ENCODE peak calls at places on chromosomes 13 and 19, in four cellular contexts. One of them, this sample, is unnamed.

GRCh38 chr19:4523306-4524110 is 5.2 kb upstream of the PLIN4 start:
- DNase-seq in AG09309: no peak
- DNase-seq in OCI-LY7: peak
- DNase-seq in right cardiac atrium: peak
- DNase-seq in this sample: peak

GRCh38 chr19:49684983-49685553 is 4.3 kb upstream of the ADM5 start:
- DNase-seq in AG09309: no peak
- DNase-seq in OCI-LY7: no peak
- DNase-seq in right cardiac atrium: peak
- DNase-seq in this sample: peak

GRCh38 chr13:82480415-82480814 is 1401.9 kb downstream of the SLITRK1 start:
- DNase-seq in AG09309: no peak
- DNase-seq in OCI-LY7: no peak
- DNase-seq in right cardiac atrium: no peak
- DNase-seq in this sample: no peak

GRCh38 chr13:46961719-46962118 is 64.9 kb upstream of the HTR2A start:
- DNase-seq in AG09309: peak
- DNase-seq in OCI-LY7: no peak
- DNase-seq in right cardiac atrium: no peak
- DNase-seq in this sample: no peak

GRCh38 chr13:37700887-37701286 is 102.3 kb upstream of the POSTN start:
- DNase-seq in AG09309: no peak
- DNase-seq in OCI-LY7: no peak
- DNase-seq in right cardiac atrium: no peak
- DNase-seq in this sample: no peak

GRCh38 chr13:53694814-53695533 is 666.4 kb downstream of the OLFM4 start:
- DNase-seq in AG09309: no peak
- DNase-seq in OCI-LY7: no peak
- DNase-seq in right cardiac atrium: no peak
- DNase-seq in this sample: no peak

GRCh38 chr19:43780706-43781525 is at the start of gene KCNN4:
- DNase-seq in AG09309: peak
- DNase-seq in OCI-LY7: peak
- DNase-seq in right cardiac atrium: peak
- DNase-seq in this sample: peak

GRCh38 chr13:26208292-26208691 is 13.8 kb downstream of the RNF6 start:
- DNase-seq in AG09309: no peak
- DNase-seq in OCI-LY7: no peak
- DNase-seq in right cardiac atrium: no peak
- DNase-seq in this sample: no peak

GRCh38 chr13:48412881-48413351 is at the start of gene LPAR6:
- DNase-seq in AG09309: no peak
- DNase-seq in OCI-LY7: no peak
- DNase-seq in right cardiac atrium: no peak
- DNase-seq in this sample: no peak

GRCh38 chr13:96279904-96280303 is 190.0 kb downstream of the HS6ST3 start:
- DNase-seq in AG09309: no peak
- DNase-seq in OCI-LY7: no peak
- DNase-seq in right cardiac atrium: no peak
- DNase-seq in this sample: no peak

GRCh38 chr13:44921478-44921877 is 67.8 kb downstream of the NUFIP1 start:
- DNase-seq in AG09309: no peak
- DNase-seq in OCI-LY7: no peak
- DNase-seq in right cardiac atrium: no peak
- DNase-seq in this sample: no peak

GRCh38 chr13:66951426-66951825 is 278.7 kb downstream of the PCDH9 start:
- DNase-seq in AG09309: no peak
- DNase-seq in OCI-LY7: no peak
- DNase-seq in right cardiac atrium: no peak
- DNase-seq in this sample: no peak

GRCh38 chr19:55369651-55370304 is 485 bp downstream of the IL11 start:
- DNase-seq in AG09309: no peak
- DNase-seq in OCI-LY7: no peak
- DNase-seq in right cardiac atrium: no peak
- DNase-seq in this sample: peak

GRCh38 chr19:16330368-16330801 is 5.8 kb downstream of the KLF2 start:
- DNase-seq in AG09309: no peak
- DNase-seq in OCI-LY7: peak
- DNase-seq in right cardiac atrium: peak
- DNase-seq in this sample: peak

GRCh38 chr19:17090501-17091074 is 15.0 kb downstream of the MYO9B start:
- DNase-seq in AG09309: no peak
- DNase-seq in OCI-LY7: no peak
- DNase-seq in right cardiac atrium: no peak
- DNase-seq in this sample: no peak

GRCh38 chr19:42282036-42282762 is 13.1 kb downstream of the CIC start:
- DNase-seq in AG09309: no peak
- DNase-seq in OCI-LY7: peak
- DNase-seq in right cardiac atrium: peak
- DNase-seq in this sample: no peak

GRCh38 chr19:34244611-34245299 is 9.6 kb upstream of the GARRE1 start:
- DNase-seq in AG09309: no peak
- DNase-seq in OCI-LY7: no peak
- DNase-seq in right cardiac atrium: peak
- DNase-seq in this sample: no peak

GRCh38 chr13:50594276-50594970 is 249.1 kb downstream of the DLEU7 start:
- DNase-seq in AG09309: no peak
- DNase-seq in OCI-LY7: peak
- DNase-seq in right cardiac atrium: no peak
- DNase-seq in this sample: peak

GRCh38 chr19:41795031-41795461 is 1.3 kb upstream of the CEACAM3 start:
- DNase-seq in AG09309: no peak
- DNase-seq in OCI-LY7: peak
- DNase-seq in right cardiac atrium: no peak
- DNase-seq in this sample: peak

GRCh38 chr13:99275093-99275469 is 16.9 kb upstream of the GPR18 start:
- DNase-seq in AG09309: peak
- DNase-seq in OCI-LY7: no peak
- DNase-seq in right cardiac atrium: no peak
- DNase-seq in this sample: no peak

GRCh38 chr13:24276310-24276709 is 33.1 kb upstream of the C1QTNF9 start:
- DNase-seq in AG09309: no peak
- DNase-seq in OCI-LY7: no peak
- DNase-seq in right cardiac atrium: no peak
- DNase-seq in this sample: no peak

GRCh38 chr13:32228330-32229041 is 86.7 kb downstream of the ZAR1L start:
- DNase-seq in AG09309: no peak
- DNase-seq in OCI-LY7: no peak
- DNase-seq in right cardiac atrium: no peak
- DNase-seq in this sample: no peak

GRCh38 chr19:41537789-41538188 is 38.2 kb upstream of the CEACAM21 start:
- DNase-seq in AG09309: no peak
- DNase-seq in OCI-LY7: peak
- DNase-seq in right cardiac atrium: no peak
- DNase-seq in this sample: no peak

GRCh38 chr19:17358395-17358794 is 18.7 kb downstream of the PLVAP start:
- DNase-seq in AG09309: no peak
- DNase-seq in OCI-LY7: no peak
- DNase-seq in right cardiac atrium: no peak
- DNase-seq in this sample: no peak

GRCh38 chr19:5585461-5586299 is 17.9 kb upstream of the TINCR start:
- DNase-seq in AG09309: no peak
- DNase-seq in OCI-LY7: no peak
- DNase-seq in right cardiac atrium: peak
- DNase-seq in this sample: no peak

GRCh38 chr19:2976609-2977000 is 759 bp upstream of the TLE6 start:
- DNase-seq in AG09309: no peak
- DNase-seq in OCI-LY7: no peak
- DNase-seq in right cardiac atrium: no peak
- DNase-seq in this sample: no peak

GRCh38 chr19:2345794-2346663 is 14.0 kb upstream of the TMPRSS9 start:
- DNase-seq in AG09309: no peak
- DNase-seq in OCI-LY7: no peak
- DNase-seq in right cardiac atrium: peak
- DNase-seq in this sample: peak

GRCh38 chr13:94712812-94713555 is 639 bp upstream of the SOX21 start:
- DNase-seq in AG09309: peak
- DNase-seq in OCI-LY7: no peak
- DNase-seq in right cardiac atrium: peak
- DNase-seq in this sample: peak

GRCh38 chr13:51668580-51669195 is 84.4 kb downstream of the WDFY2 start:
- DNase-seq in AG09309: no peak
- DNase-seq in OCI-LY7: no peak
- DNase-seq in right cardiac atrium: no peak
- DNase-seq in this sample: no peak

GRCh38 chr13:20721058-20721453 is 17.6 kb downstream of the IL17D start:
- DNase-seq in AG09309: no peak
- DNase-seq in OCI-LY7: no peak
- DNase-seq in right cardiac atrium: no peak
- DNase-seq in this sample: peak

GRCh38 chr19:13817018-13817614 is 21.9 kb downstream of the ZSWIM4 start:
- DNase-seq in AG09309: no peak
- DNase-seq in OCI-LY7: peak
- DNase-seq in right cardiac atrium: peak
- DNase-seq in this sample: peak

GRCh38 chr13:93296584-93296983 is 70.0 kb downstream of the GPC6 start:
- DNase-seq in AG09309: no peak
- DNase-seq in OCI-LY7: no peak
- DNase-seq in right cardiac atrium: no peak
- DNase-seq in this sample: no peak

GRCh38 chr13:59409211-59409610 is 754.5 kb downstream of the DIAPH3 start:
- DNase-seq in AG09309: no peak
- DNase-seq in OCI-LY7: no peak
- DNase-seq in right cardiac atrium: peak
- DNase-seq in this sample: no peak

DNA sequence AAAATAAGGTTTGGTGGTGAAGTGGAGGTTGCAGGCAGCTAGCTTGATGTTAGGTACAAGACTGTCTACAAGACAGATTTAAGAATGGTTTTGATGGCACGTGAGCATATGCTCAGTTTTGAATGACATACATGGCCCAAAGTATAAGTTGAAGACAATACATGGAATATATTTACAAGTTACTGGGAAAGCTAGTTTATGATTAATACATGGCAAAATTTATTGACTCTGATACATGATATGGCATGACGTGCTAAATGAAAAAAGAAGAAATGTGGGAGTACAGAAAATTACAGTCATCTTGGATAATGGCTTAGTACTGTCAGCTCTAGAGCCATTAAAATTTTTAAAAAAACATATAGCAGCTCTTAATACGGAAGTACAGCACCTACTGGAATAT is 4.4 kb downstream of the KLF5 start:
- DNase-seq in AG09309: no peak
- DNase-seq in OCI-LY7: no peak
- DNase-seq in right cardiac atrium: no peak
- DNase-seq in this sample: no peak
- H3K4me3 ChIP-seq in AG09309: no peak
- H3K4me3 ChIP-seq in OCI-LY7: no peak
- H3K4me3 ChIP-seq in right cardiac atrium: no peak
- H3K4me3 ChIP-seq in this sample: peak

DNA sequence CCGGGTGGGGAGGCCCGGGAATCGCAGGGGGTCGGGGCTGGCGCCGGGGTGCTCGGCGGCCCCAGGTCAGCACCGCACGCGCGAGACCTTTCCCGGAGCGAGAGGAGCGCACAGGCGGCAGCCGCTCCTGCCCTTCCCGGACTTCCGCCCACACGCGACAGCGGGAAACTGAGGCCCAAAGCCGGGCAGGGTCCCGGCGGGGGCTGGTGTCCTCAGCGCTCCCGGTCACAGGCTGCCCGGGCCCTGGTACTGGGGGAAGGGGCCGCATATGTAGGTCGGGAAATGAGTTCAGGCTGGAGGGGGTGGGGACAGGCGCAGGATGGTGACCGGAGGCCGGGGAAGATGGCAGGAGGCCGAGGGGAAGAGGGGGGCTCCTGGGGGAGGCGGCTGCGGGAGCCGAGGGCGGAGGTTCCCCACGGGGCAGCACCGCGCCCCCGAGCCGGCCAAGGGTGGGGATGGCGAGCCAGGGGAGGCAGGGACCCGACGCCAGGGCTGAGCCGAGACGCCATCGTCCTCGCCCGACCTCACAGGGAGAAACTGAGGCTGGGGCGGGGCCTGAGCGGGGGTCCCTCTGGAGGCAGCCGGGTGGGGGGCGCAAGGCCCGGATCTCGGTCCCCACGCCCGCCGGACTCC is 662 bp downstream of the CBARP start:
- DNase-seq in AG09309: no peak
- DNase-seq in OCI-LY7: no peak
- DNase-seq in right cardiac atrium: peak
- DNase-seq in this sample: no peak
- H3K4me3 ChIP-seq in AG09309: peak
- H3K4me3 ChIP-seq in OCI-LY7: peak
- H3K4me3 ChIP-seq in right cardiac atrium: peak
- H3K4me3 ChIP-seq in this sample: peak

DNA sequence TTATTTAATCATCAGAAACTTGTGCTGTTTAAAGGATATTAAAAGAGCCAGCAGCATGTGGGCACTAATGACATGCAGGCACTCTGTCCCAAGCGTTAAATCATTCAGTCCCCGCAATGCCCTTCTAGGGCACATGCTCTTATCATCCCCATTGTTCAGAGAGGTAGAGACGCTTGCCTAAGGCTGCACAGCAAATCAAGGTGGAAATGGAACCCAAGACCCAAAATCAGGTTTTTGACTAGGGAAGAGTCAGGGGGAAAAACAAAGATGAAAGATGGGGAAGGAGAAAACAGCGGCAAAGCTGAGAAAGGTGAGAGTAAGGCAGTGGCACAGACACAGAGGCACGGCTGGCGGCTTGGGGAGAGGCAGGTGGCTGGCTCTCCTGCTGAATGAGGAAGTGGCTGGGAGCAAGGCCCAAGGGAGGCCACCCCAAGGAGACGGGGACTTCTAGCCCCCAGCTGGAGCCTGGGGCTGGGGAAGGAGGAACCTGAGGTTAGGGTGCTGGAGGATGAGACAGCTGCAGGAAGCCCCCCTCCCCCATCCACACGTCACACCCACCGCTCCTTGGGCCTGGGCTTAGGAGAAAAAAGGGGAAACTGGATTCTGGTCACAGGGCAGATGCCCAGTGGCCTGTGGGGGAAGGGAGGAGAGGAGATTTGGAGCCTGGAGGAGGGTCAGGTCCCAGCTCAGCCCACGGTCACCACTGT is 1.0 kb upstream of the TYROBP start:
- DNase-seq in AG09309: no peak
- DNase-seq in OCI-LY7: peak
- DNase-seq in right cardiac atrium: peak
- DNase-seq in this sample: peak
- H3K4me3 ChIP-seq in AG09309: no peak
- H3K4me3 ChIP-seq in OCI-LY7: peak
- H3K4me3 ChIP-seq in right cardiac atrium: no peak
- H3K4me3 ChIP-seq in this sample: no peak

GRCh38 chr19:51573331-51573730 is 2.2 kb downstream of the ZNF175 start:
- DNase-seq in AG09309: no peak
- DNase-seq in OCI-LY7: no peak
- DNase-seq in right cardiac atrium: no peak
- DNase-seq in this sample: no peak
- H3K4me3 ChIP-seq in AG09309: no peak
- H3K4me3 ChIP-seq in OCI-LY7: no peak
- H3K4me3 ChIP-seq in right cardiac atrium: no peak
- H3K4me3 ChIP-seq in this sample: no peak

This sample was measured in upper lobe of left lung.